ENCODE peak calls at places on chromosomes 11 and 22, in seven cellular contexts. T is OCI-LY7, U is suprapubic skin, X is lower leg skin, O is cardiac muscle cell, G is aorta, W is tibial artery. J is an unnamed sample.

GRCh38 chr11:65308281-65308891 is 6.3 kb upstream of the CDC42EP2 start:
- DNase-seq in W (no peak), G (no peak), X (no peak), U (no peak), O (no peak), T (no peak), J (no peak)

GRCh38 chr11:35418847-35419712 is at the start of gene SLC1A2:
- DNase-seq in W (no peak), G (peak), X (no peak), O (peak), U (no peak), T (no peak), J (peak)

GRCh38 chr11:11311169-11311568 is 41.9 kb downstream of the CSNK2A3 start:
- DNase-seq in U (no peak), T (peak), W (no peak), X (no peak), G (no peak), O (no peak), J (no peak)

GRCh38 chr11:7571640-7572000 is 57.8 kb downstream of the PPFIBP2 start:
- DNase-seq in T (peak), O (peak), G (peak), X (peak), W (peak), U (no peak), J (peak)

GRCh38 chr22:30233582-30233981 is 13.0 kb downstream of the LIF start:
- DNase-seq in U (no peak), W (no peak), X (no peak), O (no peak), G (no peak), T (no peak), J (no peak)

GRCh38 chr11:81301426-81301825 is 1432.2 kb downstream of the FAM181B start:
- DNase-seq in W (no peak), O (no peak), X (no peak), U (no peak), G (no peak), T (no peak), J (no peak)

GRCh38 chr22:44828193-44828592 is 75.8 kb downstream of the ARHGAP8 start:
- DNase-seq in U (no peak), T (peak), G (no peak), W (no peak), O (peak), X (no peak), J (no peak)

GRCh38 chr11:111586305-111586915 is 15.8 kb upstream of the SIK2 start:
- DNase-seq in X (no peak), W (no peak), G (no peak), U (no peak), O (peak), T (peak), J (peak)

GRCh38 chr11:31449040-31449439 is 60.4 kb downstream of the IMMP1L start:
- DNase-seq in G (no peak), W (no peak), U (no peak), O (no peak), T (no peak), X (no peak), J (no peak)

GRCh38 chr11:8247312-8247711 is 16.4 kb downstream of the LMO1 start:
- DNase-seq in T (no peak), W (no peak), U (no peak), O (no peak), X (no peak), G (peak), J (no peak)

GRCh38 chr22:38756631-38757463 is 1.0 kb upstream of the SUN2 start:
- DNase-seq in G (no peak), X (no peak), U (no peak), W (no peak), O (no peak), T (peak), J (no peak)

GRCh38 chr22:23144926-23145906 is at the start of gene RAB36:
- DNase-seq in U (peak), T (peak), G (peak), O (peak), W (peak), X (peak), J (peak)

GRCh38 chr11:66048525-66049313 is at the start of gene GAL3ST3:
- DNase-seq in U (no peak), O (peak), W (no peak), X (no peak), G (peak), T (no peak), J (no peak)

GRCh38 chr11:74681686-74682651 is 49.3 kb downstream of the CHRDL2 start:
- DNase-seq in G (peak), O (no peak), X (peak), U (peak), W (peak), T (no peak), J (no peak)

GRCh38 chr22:39151329-39151975 is 1.0 kb downstream of the CBX7 start:
- DNase-seq in U (peak), X (no peak), G (peak), O (no peak), W (peak), T (no peak), J (no peak)

GRCh38 chr11:60857378-60858232 is 1.9 kb upstream of the PTGDR2 start:
- DNase-seq in O (no peak), X (no peak), W (no peak), U (no peak), G (peak), T (no peak), J (no peak)

GRCh38 chr11:68840661-68841653 is 759 bp downstream of the CPT1A start:
- DNase-seq in G (peak), T (peak), O (peak), X (peak), U (peak), W (peak), J (peak)

GRCh38 chr22:26564181-26564580 is 25.8 kb downstream of the TPST2 start:
- DNase-seq in X (no peak), G (no peak), O (no peak), T (no peak), W (no peak), U (no peak), J (no peak)

GRCh38 chr22:37559901-37560681 is at the start of gene CDC42EP1:
- DNase-seq in W (no peak), O (peak), U (peak), X (peak), T (no peak), G (peak), J (peak)

GRCh38 chr11:27440090-27440489 is 32.5 kb downstream of the LGR4 start:
- DNase-seq in O (no peak), X (no peak), U (no peak), W (no peak), G (no peak), T (no peak), J (no peak)

GRCh38 chr11:67507242-67507890 is 596 bp downstream of the CDK2AP2 start:
- DNase-seq in G (peak), O (no peak), U (no peak), T (no peak), X (peak), W (peak), J (peak)

GRCh38 chr11:17763703-17764102 is 29.1 kb downstream of the KCNC1 start:
- DNase-seq in X (no peak), W (no peak), G (no peak), U (no peak), O (no peak), T (no peak), J (no peak)

GRCh38 chr11:86388198-86388597 is 13.5 kb downstream of the CCDC81 start:
- DNase-seq in O (no peak), W (no peak), G (no peak), X (no peak), T (no peak), U (no peak), J (no peak)

GRCh38 chr11:28860898-28861297 is 752.7 kb downstream of the METTL15 start:
- DNase-seq in G (no peak), W (no peak), T (no peak), X (no peak), O (no peak), U (no peak), J (peak)

GRCh38 chr22:34973926-34974325 is 92.0 kb upstream of the ISX start:
- DNase-seq in O (no peak), U (no peak), T (no peak), G (no peak), W (no peak), X (no peak), J (peak)

GRCh38 chr11:59030037-59030436 is 56.1 kb upstream of the GLYATL1B start:
- DNase-seq in G (no peak), O (no peak), X (no peak), W (no peak), U (no peak), T (no peak), J (no peak)

GRCh38 chr11:134331565-134332188 is at the start of gene GLB1L2:
- DNase-seq in U (peak), T (no peak), G (peak), O (peak), W (peak), X (peak), J (peak)

GRCh38 chr11:67304511-67305113 is 1.3 kb downstream of the SSH3 start:
- DNase-seq in U (peak), T (no peak), G (peak), O (no peak), X (peak), W (no peak), J (no peak)

DNA sequence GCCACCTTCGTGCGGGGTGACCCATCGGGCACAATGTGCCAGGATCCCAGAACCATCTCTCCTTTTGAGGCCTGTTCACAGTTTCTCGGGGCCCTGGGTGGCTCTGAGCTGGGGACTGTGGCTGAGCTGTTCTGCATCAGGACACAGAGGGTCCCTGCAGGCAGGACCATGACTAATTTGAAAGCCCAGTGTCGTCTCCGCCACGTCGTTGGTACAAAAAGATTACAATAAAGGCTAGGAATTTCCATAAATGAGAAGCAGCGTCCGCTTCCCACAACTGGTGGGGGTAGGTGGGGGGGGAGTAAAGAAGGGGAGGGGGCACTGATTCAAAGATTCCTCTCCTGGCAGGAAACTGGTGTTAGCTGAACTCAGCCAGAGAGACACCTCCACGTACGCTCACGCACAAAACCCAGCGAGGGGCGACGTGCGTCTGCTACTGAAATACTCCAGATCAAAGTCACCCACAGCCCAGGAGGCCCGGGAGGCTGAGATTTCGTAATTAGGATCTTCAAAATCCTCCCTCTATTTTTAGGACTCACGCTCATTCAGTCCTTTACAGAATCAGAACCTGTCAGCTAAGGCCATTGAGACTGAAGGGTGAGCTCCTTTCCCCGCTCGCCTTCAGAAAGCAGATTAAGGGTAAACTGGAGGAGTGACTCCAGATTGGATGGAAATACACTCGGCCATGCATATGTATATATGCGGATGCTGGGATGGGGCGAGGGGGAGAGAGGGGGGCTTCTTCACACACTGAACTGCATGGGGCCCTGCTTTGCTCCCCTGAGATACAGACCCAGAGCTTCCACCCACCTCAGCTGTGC is 10.9 kb downstream of the MN1 start:
- DNase-seq in W (no peak), X (no peak), U (no peak), T (no peak), O (peak), G (no peak), J (no peak)
- H3K4me3 ChIP-seq in W (peak), X (no peak), U (no peak), T (no peak), O (peak), G (no peak), J (no peak)

GRCh38 chr11:1796297-1797011 is 32.7 kb upstream of the CTSD start:
- DNase-seq in T (no peak), U (no peak), G (no peak), O (no peak), X (peak), W (no peak), J (no peak)

GRCh38 chr11:1797391-1798125 is 33.8 kb upstream of the CTSD start:
- DNase-seq in O (no peak), T (no peak), X (peak), W (no peak), U (no peak), G (no peak), J (no peak)

GRCh38 chr11:1791912-1792311 is 28.2 kb upstream of the CTSD start:
- DNase-seq in G (no peak), W (no peak), O (no peak), U (no peak), X (no peak), T (no peak), J (no peak)

GRCh38 chr11:1793091-1793490 is 29.4 kb upstream of the CTSD start:
- DNase-seq in U (no peak), X (no peak), T (no peak), G (no peak), O (no peak), W (no peak), J (no peak)

DNA sequence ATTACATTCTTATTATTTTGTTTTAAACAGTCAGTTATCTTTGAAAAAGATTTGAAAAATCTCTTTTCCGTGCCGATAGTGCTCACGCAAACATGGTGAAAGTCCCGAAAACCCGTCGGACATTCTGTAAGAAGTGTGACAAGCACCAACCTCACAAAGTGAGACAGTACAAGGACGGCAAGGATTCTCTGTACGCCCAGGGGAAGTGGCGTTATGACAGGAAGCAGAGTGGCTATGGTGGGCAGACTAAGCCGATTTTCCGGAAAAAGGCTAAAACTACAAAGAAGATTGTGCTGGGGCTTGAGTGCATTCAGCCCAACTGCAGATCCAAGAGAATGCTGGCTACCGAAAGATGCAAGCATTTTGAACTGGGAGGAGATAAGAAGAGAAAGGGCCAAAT is 28.7 kb upstream of the CTSD start:
- DNase-seq in W (no peak), U (no peak), G (no peak), X (peak), O (no peak), T (no peak), J (no peak)
- H3K4me3 ChIP-seq in W (no peak), U (no peak), G (no peak), X (no peak), O (no peak), T (no peak), J (no peak)

GRCh38 chr11:72591023-72591422 is 83.2 kb downstream of the PDE2A start:
- DNase-seq in W (no peak), O (no peak), X (no peak), G (no peak), T (no peak), U (no peak), J (no peak)
- H3K4me3 ChIP-seq in W (no peak), O (no peak), X (no peak), G (no peak), T (no peak), U (no peak), J (no peak)

GRCh38 chr11:46391186-46391577 is 394 bp downstream of the CHRM4 start:
- DNase-seq in O (no peak), T (no peak), W (no peak), X (no peak), G (no peak), U (no peak), J (no peak)

GRCh38 chr11:46391578-46392420 is at the start of gene CHRM4:
- DNase-seq in U (no peak), X (no peak), W (no peak), T (no peak), G (no peak), O (peak), J (no peak)

GRCh38 chr11:46389450-46390330 is 1.9 kb downstream of the CHRM4 start:
- DNase-seq in T (peak), U (peak), W (peak), X (peak), G (peak), O (peak), J (peak)

GRCh38 chr11:46388619-46389449 is 2.7 kb downstream of the CHRM4 start:
- DNase-seq in T (no peak), U (no peak), G (no peak), O (peak), X (no peak), W (no peak), J (no peak)

GRCh38 chr11:46390331-46391171 is 1.0 kb downstream of the CHRM4 start:
- DNase-seq in X (no peak), G (no peak), O (no peak), W (no peak), U (no peak), T (no peak), J (no peak)
- H3K4me3 ChIP-seq in X (no peak), G (no peak), O (peak), W (no peak), U (peak), T (no peak), J (no peak)

J was measured in AG10803.